ENCODE peak calls at places on chromosomes 6 and 20, in nine cellular contexts. H is HCEC 1CT, V is midbrain, C is AG04450, M is B cell, B is uterus, X is HTR-8/SVneo, T is posterior cingulate gyrus, Y is kidney glomerular epithelial cell. Q is an unnamed sample.

GRCh38 chr6:14664616-14665315 is 547.2 kb downstream of the CD83 start:
- DNase-seq in Y (no peak), B (no peak), M (no peak), X (peak; percentile 52), H (no peak), C (no peak), T (no peak), V (no peak), Q (no peak)

GRCh38 chr6:167336818-167337217 is 11.9 kb downstream of the TTLL2 start:
- DNase-seq in T (no peak), V (no peak), B (no peak), H (no peak), Y (no peak), M (no peak), C (no peak), X (no peak), Q (no peak)

GRCh38 chr20:59802471-59803221 is 130.8 kb downstream of the SYCP2 start:
- DNase-seq in B (no peak), H (no peak), T (peak; percentile 63), V (peak; percentile 61), C (no peak), Y (no peak), M (no peak), X (no peak), Q (peak; percentile 11)

GRCh38 chr6:80733645-80734044 is 627.2 kb downstream of the BCKDHB start:
- DNase-seq in X (no peak), M (no peak), B (no peak), T (no peak), Y (no peak), V (no peak), H (no peak), C (no peak), Q (no peak)

GRCh38 chr6:161215876-161216615 is 57.8 kb downstream of the AGPAT4 start:
- DNase-seq in V (no peak), X (no peak), H (peak; percentile 63), C (peak; percentile 55), M (no peak), T (no peak), B (no peak), Y (peak; percentile 5), Q (no peak)

GRCh38 chr20:37885042-37885441 is 17.9 kb upstream of the VSTM2L start:
- DNase-seq in B (no peak), C (no peak), V (no peak), M (no peak), T (no peak), X (no peak), H (no peak), Y (no peak), Q (no peak)

GRCh38 chr6:11772109-11772830 is 6.3 kb downstream of the ADTRP start:
- DNase-seq in M (no peak), H (peak; percentile 96), T (no peak), X (peak; percentile 80), Y (peak; percentile 94), B (peak; percentile 33), C (peak; percentile 90), V (no peak), Q (no peak)

GRCh38 chr6:69894578-69895347 is 28.4 kb downstream of the COL19A1 start:
- DNase-seq in H (no peak), X (no peak), Y (no peak), T (no peak), B (no peak), C (peak; percentile 39), M (no peak), V (no peak), Q (no peak)

GRCh38 chr20:15547109-15547508 is 1026.1 kb downstream of the KIF16B start:
- DNase-seq in X (no peak), T (no peak), H (no peak), Y (no peak), C (no peak), V (no peak), M (no peak), B (no peak), Q (no peak)

GRCh38 chr20:54090230-54091119 is 20.1 kb upstream of the BCAS1 start:
- DNase-seq in T (no peak), V (no peak), M (no peak), Y (no peak), B (no peak), C (no peak), X (no peak), H (no peak), Q (no peak)

GRCh38 chr6:22785036-22785435 is 215.7 kb downstream of the HDGFL1 start:
- DNase-seq in V (peak; percentile 59), T (peak; percentile 48), H (no peak), M (no peak), C (no peak), B (no peak), X (no peak), Y (no peak), Q (peak; percentile 54)

GRCh38 chr6:38852215-38852614 is 137.1 kb downstream of the DNAH8 start:
- DNase-seq in H (no peak), Y (no peak), X (no peak), M (no peak), T (no peak), B (no peak), V (no peak), C (no peak), Q (no peak)

GRCh38 chr6:33995873-33996475 is 149.9 kb downstream of the GRM4 start:
- DNase-seq in H (no peak), V (no peak), T (no peak), B (no peak), Y (no peak), M (peak; percentile 17), C (no peak), X (no peak), Q (no peak)

GRCh38 chr6:159169193-159169555 is at the start of gene FNDC1:
- DNase-seq in Y (no peak), B (no peak), C (no peak), H (no peak), T (peak; percentile 46), X (peak; percentile 62), M (no peak), V (no peak), Q (no peak)

GRCh38 chr20:24106155-24106800 is 117.7 kb upstream of the GGTLC1 start:
- DNase-seq in Y (peak; percentile 25), C (no peak), M (no peak), T (no peak), H (no peak), V (no peak), B (no peak), X (no peak), Q (no peak)

GRCh38 chr6:72580281-72580940 is 41.5 kb upstream of the KCNQ5 start:
- DNase-seq in H (peak; percentile 92), V (peak; percentile 46), B (no peak), C (peak; percentile 49), M (no peak), T (no peak), X (peak; percentile 40), Y (peak; percentile 74), Q (no peak)

GRCh38 chr6:138856654-138857053 is 60.8 kb downstream of the ECT2L start:
- DNase-seq in B (no peak), Y (no peak), X (no peak), V (no peak), H (no peak), M (no peak), T (no peak), C (no peak), Q (no peak)

GRCh38 chr6:80004199-80005072 is at the start of gene TTK:
- DNase-seq in Y (peak; percentile 95), X (peak; percentile 92), B (peak; percentile 86), V (peak; percentile 91), H (peak; percentile 96), T (peak; percentile 99), C (peak; percentile 86), M (peak; percentile 90), Q (peak; percentile 86)

GRCh38 chr20:61817061-61817460 is 248.6 kb downstream of the TAF4 start:
- DNase-seq in Y (no peak), M (no peak), X (no peak), T (peak; percentile 62), H (no peak), C (no peak), B (no peak), V (no peak), Q (no peak)

GRCh38 chr6:3406928-3407809 is 49.7 kb downstream of the SLC22A23 start:
- DNase-seq in T (no peak), C (no peak), B (no peak), V (no peak), X (no peak), M (no peak), H (no peak), Y (no peak), Q (no peak)

GRCh38 chr20:64216036-64216435 is 39.5 kb upstream of the PCMTD2 start:
- DNase-seq in V (no peak), C (no peak), T (no peak), H (no peak), Y (no peak), M (no peak), X (no peak), B (no peak), Q (no peak)

GRCh38 chr6:5205877-5206840 is 54.6 kb downstream of the LYRM4 start:
- DNase-seq in Y (peak; percentile 90), M (no peak), B (peak; percentile 81), T (peak; percentile 88), V (peak; percentile 90), H (peak; percentile 26), X (peak; percentile 45), C (no peak), Q (peak; percentile 85)

GRCh38 chr6:166266336-166266735 is 41.9 kb downstream of the PRR18 start:
- DNase-seq in T (no peak), B (no peak), Y (peak; percentile 31), C (no peak), H (no peak), X (no peak), V (no peak), M (no peak), Q (no peak)

GRCh38 chr20:32052792-32053362 is 835 bp downstream of the HCK start:
- DNase-seq in H (no peak), V (no peak), X (no peak), T (no peak), Y (no peak), C (no peak), B (no peak), M (peak; percentile 76), Q (no peak)

GRCh38 chr20:1537731-1538058 is 19.8 kb downstream of the SIRPD start:
- DNase-seq in Y (no peak), X (no peak), T (no peak), M (peak; percentile 62), C (no peak), B (peak; percentile 22), V (peak; percentile 17), H (no peak), Q (no peak)

GRCh38 chr20:47610247-47610944 is 108.7 kb downstream of the NCOA3 start:
- DNase-seq in X (peak; percentile 90), Y (peak; percentile 32), H (peak; percentile 86), V (no peak), M (peak; percentile 75), C (peak; percentile 34), T (no peak), B (peak; percentile 62), Q (no peak)

GRCh38 chr6:31651602-31652191 is 764 bp downstream of the BAG6 start:
- DNase-seq in X (peak; percentile 73), M (no peak), Y (peak; percentile 64), B (no peak), T (no peak), H (peak; percentile 77), C (no peak), V (peak; percentile 58), Q (no peak)

GRCh38 chr6:15304337-15305078 is 58.6 kb downstream of the JARID2 start:
- DNase-seq in X (no peak), Y (no peak), T (no peak), C (no peak), M (no peak), V (no peak), B (no peak), H (no peak), Q (no peak)

GRCh38 chr6:50610562-50610961 is 102.8 kb upstream of the TFAP2D start:
- DNase-seq in T (no peak), H (no peak), C (no peak), M (no peak), V (no peak), X (peak; percentile 3), B (no peak), Y (no peak), Q (no peak)

GRCh38 chr6:51817832-51818231 is 269.6 kb downstream of the PKHD1 start:
- DNase-seq in T (no peak), H (no peak), Y (no peak), X (no peak), M (no peak), V (no peak), B (no peak), C (no peak), Q (no peak)

GRCh38 chr6:165574220-165574619 is 88.8 kb downstream of the PDE10A start:
- DNase-seq in C (no peak), V (no peak), H (no peak), T (no peak), Y (no peak), B (no peak), X (no peak), M (no peak), Q (no peak)

Q was measured in caudate nucleus.